ENCODE peak calls at places on chromosomes 3 and 15, in five cellular contexts. S, M, Z, P and X are unnamed samples.
A peak's percentile ranks its signal among the peaks of the same experiment; 100 is the strongest.

GRCh38 chr3:138434276-138434874 is at the start of gene ESYT3:
- DNase-seq in M (peak; percentile 76), P (peak; percentile 90), S (peak; percentile 82), Z (peak; percentile 84), X (no peak)

GRCh38 chr15:57100136-57100539 is 181.7 kb downstream of the TCF12 start:
- DNase-seq in Z (no peak), M (no peak), P (no peak), S (no peak), X (peak; percentile 62)

GRCh38 chr15:89767411-89767915 is 8.7 kb upstream of the MESP2 start:
- DNase-seq in M (no peak), P (peak; percentile 71), S (no peak), Z (no peak), X (no peak)

GRCh38 chr3:171649282-171649681 is 161.0 kb downstream of the PLD1 start:
- DNase-seq in S (no peak), P (no peak), Z (no peak), M (no peak), X (no peak)

GRCh38 chr15:74431645-74432044 is 2.1 kb downstream of the SEMA7A start:
- DNase-seq in M (no peak), Z (no peak), P (no peak), S (no peak), X (no peak)

GRCh38 chr15:68401496-68402431 is 30.2 kb downstream of the ITGA11 start:
- DNase-seq in M (no peak), Z (no peak), S (no peak), P (no peak), X (no peak)

GRCh38 chr15:54815546-54815945 is 381.2 kb downstream of the RSL24D1 start:
- DNase-seq in M (no peak), S (no peak), Z (no peak), P (no peak), X (no peak)

GRCh38 chr3:62211675-62212429 is 161.5 kb downstream of the FEZF2 start:
- DNase-seq in S (peak; percentile 17), Z (no peak), M (no peak), P (no peak), X (no peak)

GRCh38 chr3:58720526-58720925 is 54.0 kb upstream of the FAM3D start:
- DNase-seq in Z (no peak), P (no peak), S (no peak), M (no peak), X (no peak)

GRCh38 chr15:29736012-29736744 is 86.1 kb downstream of the TJP1 start:
- DNase-seq in P (no peak), S (no peak), M (no peak), Z (no peak), X (no peak)

GRCh38 chr3:12822725-12823373 is 18.5 kb downstream of the RPL32 start:
- DNase-seq in P (no peak), Z (no peak), M (no peak), S (peak; percentile 17), X (peak; percentile 71)

GRCh38 chr3:12150112-12150511 is 8.6 kb downstream of the TIMP4 start:
- DNase-seq in Z (no peak), M (no peak), S (no peak), P (no peak), X (no peak)

GRCh38 chr3:112365636-112366035 is 32.7 kb downstream of the CD200 start:
- DNase-seq in S (no peak), P (no peak), Z (no peak), M (no peak), X (no peak)

GRCh38 chr3:142270407-142270806 is 45.0 kb upstream of the GK5 start:
- DNase-seq in Z (no peak), P (no peak), S (no peak), M (no peak), X (no peak)

GRCh38 chr15:52100807-52101206 is 11.8 kb downstream of the BCL2L10 start:
- DNase-seq in M (no peak), S (peak; percentile 60), P (peak; percentile 65), Z (peak; percentile 87), X (no peak)

GRCh38 chr3:170418422-170419300 is at the start of gene CLDN11:
- DNase-seq in Z (peak; percentile 64), P (no peak), M (peak; percentile 47), S (peak; percentile 92), X (no peak)

GRCh38 chr3:193439423-193439822 is 60.9 kb upstream of the ATP13A5 start:
- DNase-seq in M (no peak), S (no peak), Z (no peak), P (no peak), X (no peak)

GRCh38 chr15:37973856-37974255 is 39.4 kb downstream of the TMCO5A start:
- DNase-seq in P (no peak), Z (no peak), S (no peak), M (no peak), X (no peak)

GRCh38 chr15:78241017-78241416 is 6.7 kb upstream of the ACSBG1 start:
- DNase-seq in M (peak; percentile 77), S (peak; percentile 91), P (peak; percentile 91), Z (peak; percentile 91), X (peak; percentile 81)

GRCh38 chr3:172082269-172082668 is 42.9 kb downstream of the FNDC3B start:
- DNase-seq in P (no peak), M (no peak), S (peak; percentile 94), Z (no peak), X (no peak)

GRCh38 chr3:73786346-73786807 is 161.6 kb upstream of the PDZRN3 start:
- DNase-seq in M (no peak), P (no peak), S (peak; percentile 71), Z (no peak), X (no peak)

GRCh38 chr3:19888428-19889152 is 45.4 kb downstream of the EFHB start:
- DNase-seq in M (no peak), S (no peak), Z (no peak), P (no peak), X (no peak)

GRCh38 chr3:38471260-38471857 is 17.7 kb downstream of the ACVR2B start:
- DNase-seq in P (no peak), Z (no peak), S (no peak), M (no peak), X (no peak)

GRCh38 chr15:78682693-78683410 is 41.8 kb upstream of the CHRNB4 start:
- DNase-seq in P (no peak), S (no peak), Z (no peak), M (no peak), X (no peak)

GRCh38 chr3:103388214-103388613 is 953.4 kb downstream of the ZPLD1 start:
- DNase-seq in M (no peak), S (no peak), Z (no peak), P (no peak), X (no peak)

GRCh38 chr3:101779808-101780366 is 876 bp downstream of the NXPE3 start:
- DNase-seq in S (no peak), M (no peak), P (no peak), Z (no peak), X (no peak)

GRCh38 chr3:108985844-108986243 is 32.2 kb upstream of the GUCA1C start:
- DNase-seq in P (no peak), S (no peak), M (no peak), Z (no peak), X (no peak)